ENCODE peak calls at places on chromosomes 6 and 20, in six cellular contexts. One of them, this sample, is unnamed.

GRCh38 chr20:6636209-6637159 is 131.0 kb upstream of the BMP2 start:
- DNase-seq in ovary: no peak
- DNase-seq in astrocyte of the cerebellum: peak; percentile 59
- DNase-seq in GM12865: peak; percentile 16
- DNase-seq in Panc1: no peak
- DNase-seq in cardiac fibroblast: peak; percentile 77
- DNase-seq in this sample: peak; percentile 37

GRCh38 chr20:50368813-50369224 is 141.4 kb upstream of the PTPN1 start:
- DNase-seq in cardiac fibroblast: peak; percentile 65
- DNase-seq in Panc1: no peak
- DNase-seq in astrocyte of the cerebellum: no peak
- DNase-seq in GM12865: no peak
- DNase-seq in ovary: no peak
- DNase-seq in this sample: no peak

GRCh38 chr20:51750037-51750769 is 18.0 kb downstream of the ATP9A start:
- DNase-seq in astrocyte of the cerebellum: peak; percentile 53
- DNase-seq in ovary: peak; percentile 40
- DNase-seq in cardiac fibroblast: peak; percentile 95
- DNase-seq in Panc1: peak; percentile 98
- DNase-seq in GM12865: peak; percentile 16
- DNase-seq in this sample: peak; percentile 72

GRCh38 chr6:41451515-41452163 is 94.5 kb upstream of the FOXP4 start:
- DNase-seq in cardiac fibroblast: peak; percentile 38
- DNase-seq in Panc1: no peak
- DNase-seq in GM12865: no peak
- DNase-seq in astrocyte of the cerebellum: no peak
- DNase-seq in ovary: peak; percentile 45
- DNase-seq in this sample: no peak

GRCh38 chr6:32941412-32941784 is 570 bp upstream of the HLA-DMB start:
- DNase-seq in ovary: no peak
- DNase-seq in cardiac fibroblast: no peak
- DNase-seq in Panc1: no peak
- DNase-seq in astrocyte of the cerebellum: no peak
- DNase-seq in GM12865: peak; percentile 93
- DNase-seq in this sample: no peak

GRCh38 chr20:34495307-34495706 is 20.9 kb upstream of the DYNLRB1 start:
- DNase-seq in ovary: no peak
- DNase-seq in cardiac fibroblast: no peak
- DNase-seq in GM12865: no peak
- DNase-seq in Panc1: no peak
- DNase-seq in astrocyte of the cerebellum: no peak
- DNase-seq in this sample: no peak

GRCh38 chr6:168834814-168835213 is 393.8 kb downstream of the SMOC2 start:
- DNase-seq in GM12865: no peak
- DNase-seq in cardiac fibroblast: no peak
- DNase-seq in Panc1: no peak
- DNase-seq in astrocyte of the cerebellum: no peak
- DNase-seq in ovary: no peak
- DNase-seq in this sample: no peak

GRCh38 chr6:107129370-107129925 is 14.1 kb upstream of the BEND3 start:
- DNase-seq in Panc1: no peak
- DNase-seq in GM12865: peak; percentile 45
- DNase-seq in ovary: no peak
- DNase-seq in astrocyte of the cerebellum: no peak
- DNase-seq in cardiac fibroblast: peak; percentile 41
- DNase-seq in this sample: no peak

GRCh38 chr6:170160628-170161611 is 130.0 kb downstream of the DLL1 start:
- DNase-seq in ovary: no peak
- DNase-seq in Panc1: no peak
- DNase-seq in GM12865: no peak
- DNase-seq in cardiac fibroblast: no peak
- DNase-seq in astrocyte of the cerebellum: no peak
- DNase-seq in this sample: no peak

GRCh38 chr6:136502791-136503190 is 47.4 kb downstream of the MAP7 start:
- DNase-seq in Panc1: no peak
- DNase-seq in ovary: no peak
- DNase-seq in astrocyte of the cerebellum: no peak
- DNase-seq in cardiac fibroblast: no peak
- DNase-seq in GM12865: no peak
- DNase-seq in this sample: no peak

GRCh38 chr6:118706702-118707101 is 55.3 kb upstream of the CEP85L start:
- DNase-seq in astrocyte of the cerebellum: no peak
- DNase-seq in cardiac fibroblast: no peak
- DNase-seq in GM12865: no peak
- DNase-seq in ovary: no peak
- DNase-seq in Panc1: no peak
- DNase-seq in this sample: no peak

GRCh38 chr20:57947421-57948176 is 237.8 kb upstream of the PMEPA1 start:
- DNase-seq in GM12865: no peak
- DNase-seq in cardiac fibroblast: no peak
- DNase-seq in ovary: no peak
- DNase-seq in Panc1: no peak
- DNase-seq in astrocyte of the cerebellum: peak; percentile 74
- DNase-seq in this sample: peak; percentile 90

GRCh38 chr6:53752856-53753255 is 41.9 kb upstream of the LRRC1 start:
- DNase-seq in cardiac fibroblast: peak; percentile 71
- DNase-seq in Panc1: no peak
- DNase-seq in ovary: no peak
- DNase-seq in GM12865: no peak
- DNase-seq in astrocyte of the cerebellum: peak; percentile 31
- DNase-seq in this sample: no peak

GRCh38 chr6:14797875-14798593 is 447.8 kb upstream of the JARID2 start:
- DNase-seq in ovary: no peak
- DNase-seq in Panc1: no peak
- DNase-seq in cardiac fibroblast: no peak
- DNase-seq in GM12865: no peak
- DNase-seq in astrocyte of the cerebellum: no peak
- DNase-seq in this sample: no peak

GRCh38 chr6:88730602-88731001 is 232.8 kb downstream of the RNGTT start:
- DNase-seq in ovary: no peak
- DNase-seq in astrocyte of the cerebellum: peak; percentile 55
- DNase-seq in cardiac fibroblast: peak; percentile 27
- DNase-seq in Panc1: no peak
- DNase-seq in GM12865: no peak
- DNase-seq in this sample: no peak

GRCh38 chr6:134287863-134288537 is 29.9 kb downstream of the SGK1 start:
- DNase-seq in cardiac fibroblast: peak; percentile 43
- DNase-seq in GM12865: peak; percentile 37
- DNase-seq in Panc1: no peak
- DNase-seq in ovary: no peak
- DNase-seq in astrocyte of the cerebellum: no peak
- DNase-seq in this sample: no peak

GRCh38 chr20:12638633-12639360 is 370.0 kb upstream of the SPTLC3 start:
- DNase-seq in ovary: no peak
- DNase-seq in cardiac fibroblast: no peak
- DNase-seq in astrocyte of the cerebellum: no peak
- DNase-seq in Panc1: no peak
- DNase-seq in GM12865: no peak
- DNase-seq in this sample: no peak

GRCh38 chr6:111256646-111257045 is 169.3 kb downstream of the SLC16A10 start:
- DNase-seq in astrocyte of the cerebellum: no peak
- DNase-seq in Panc1: no peak
- DNase-seq in cardiac fibroblast: peak; percentile 22
- DNase-seq in ovary: no peak
- DNase-seq in GM12865: no peak
- DNase-seq in this sample: no peak

GRCh38 chr6:73695619-73696421 is at the start of gene CD109:
- DNase-seq in astrocyte of the cerebellum: peak; percentile 38
- DNase-seq in cardiac fibroblast: peak; percentile 83
- DNase-seq in ovary: peak; percentile 43
- DNase-seq in Panc1: peak; percentile 84
- DNase-seq in GM12865: peak; percentile 53
- DNase-seq in this sample: peak; percentile 48

GRCh38 chr6:79421001-79421411 is 116.2 kb downstream of the LCA5 start:
- DNase-seq in astrocyte of the cerebellum: no peak
- DNase-seq in ovary: no peak
- DNase-seq in cardiac fibroblast: peak; percentile 63
- DNase-seq in GM12865: no peak
- DNase-seq in Panc1: no peak
- DNase-seq in this sample: no peak

GRCh38 chr6:121886223-121886830 is 450.9 kb downstream of the GJA1 start:
- DNase-seq in astrocyte of the cerebellum: no peak
- DNase-seq in ovary: no peak
- DNase-seq in cardiac fibroblast: peak; percentile 53
- DNase-seq in Panc1: no peak
- DNase-seq in GM12865: no peak
- DNase-seq in this sample: no peak

GRCh38 chr20:62368629-62369507 is 1.8 kb upstream of the LAMA5 start:
- DNase-seq in astrocyte of the cerebellum: no peak
- DNase-seq in GM12865: no peak
- DNase-seq in Panc1: no peak
- DNase-seq in ovary: no peak
- DNase-seq in cardiac fibroblast: peak; percentile 66
- DNase-seq in this sample: no peak

GRCh38 chr6:57013501-57013900 is 33.0 kb upstream of the KIAA1586 start:
- DNase-seq in astrocyte of the cerebellum: peak; percentile 67
- DNase-seq in Panc1: no peak
- DNase-seq in cardiac fibroblast: peak; percentile 74
- DNase-seq in ovary: no peak
- DNase-seq in GM12865: no peak
- DNase-seq in this sample: peak; percentile 50

GRCh38 chr20:51837876-51838420 is 35.6 kb upstream of the SALL4 start:
- DNase-seq in Panc1: no peak
- DNase-seq in astrocyte of the cerebellum: no peak
- DNase-seq in ovary: no peak
- DNase-seq in cardiac fibroblast: no peak
- DNase-seq in GM12865: no peak
- DNase-seq in this sample: no peak

GRCh38 chr6:1311400-1312192 is at the start of gene FOXQ1:
- DNase-seq in Panc1: no peak
- DNase-seq in ovary: no peak
- DNase-seq in GM12865: no peak
- DNase-seq in cardiac fibroblast: no peak
- DNase-seq in astrocyte of the cerebellum: no peak
- DNase-seq in this sample: no peak

GRCh38 chr20:63746766-63747315 is 7.3 kb downstream of the SLC2A4RG start:
- DNase-seq in ovary: no peak
- DNase-seq in GM12865: no peak
- DNase-seq in astrocyte of the cerebellum: no peak
- DNase-seq in Panc1: no peak
- DNase-seq in cardiac fibroblast: no peak
- DNase-seq in this sample: no peak

GRCh38 chr6:83183082-83183828 is 9.8 kb downstream of the PGM3 start:
- DNase-seq in cardiac fibroblast: peak; percentile 95
- DNase-seq in GM12865: no peak
- DNase-seq in Panc1: no peak
- DNase-seq in astrocyte of the cerebellum: no peak
- DNase-seq in ovary: no peak
- DNase-seq in this sample: peak; percentile 39

GRCh38 chr6:154227862-154228520 is 128.6 kb downstream of the IPCEF1 start:
- DNase-seq in Panc1: no peak
- DNase-seq in GM12865: no peak
- DNase-seq in astrocyte of the cerebellum: no peak
- DNase-seq in cardiac fibroblast: no peak
- DNase-seq in ovary: no peak
- DNase-seq in this sample: no peak

GRCh38 chr6:154223296-154223695 is 133.3 kb downstream of the IPCEF1 start:
- DNase-seq in ovary: no peak
- DNase-seq in cardiac fibroblast: no peak
- DNase-seq in Panc1: no peak
- DNase-seq in GM12865: no peak
- DNase-seq in astrocyte of the cerebellum: no peak
- DNase-seq in this sample: no peak

GRCh38 chr6:154228521-154228905 is 128.1 kb downstream of the IPCEF1 start:
- DNase-seq in GM12865: no peak
- DNase-seq in cardiac fibroblast: no peak
- DNase-seq in Panc1: no peak
- DNase-seq in ovary: no peak
- DNase-seq in astrocyte of the cerebellum: no peak
- DNase-seq in this sample: no peak

GRCh38 chr6:154229796-154230195 is 126.8 kb downstream of the IPCEF1 start:
- DNase-seq in cardiac fibroblast: no peak
- DNase-seq in Panc1: no peak
- DNase-seq in GM12865: peak; percentile 74
- DNase-seq in astrocyte of the cerebellum: no peak
- DNase-seq in ovary: no peak
- DNase-seq in this sample: no peak

GRCh38 chr6:154226461-154226860 is 130.1 kb downstream of the IPCEF1 start:
- DNase-seq in Panc1: no peak
- DNase-seq in GM12865: no peak
- DNase-seq in cardiac fibroblast: no peak
- DNase-seq in ovary: no peak
- DNase-seq in astrocyte of the cerebellum: no peak
- DNase-seq in this sample: no peak
- H3K4me3 ChIP-seq in Panc1: no peak overlapping the region
- H3K4me3 ChIP-seq in GM12865: no peak overlapping the region
- H3K4me3 ChIP-seq in cardiac fibroblast: no peak overlapping the region
- H3K4me3 ChIP-seq in ovary: no peak overlapping the region
- H3K4me3 ChIP-seq in astrocyte of the cerebellum: no peak overlapping the region
- H3K4me3 ChIP-seq in this sample: no peak overlapping the region

GRCh38 chr6:13147396-13148181 is 180.7 kb downstream of the TBC1D7 start:
- DNase-seq in astrocyte of the cerebellum: no peak
- DNase-seq in GM12865: no peak
- DNase-seq in cardiac fibroblast: no peak
- DNase-seq in Panc1: no peak
- DNase-seq in ovary: no peak
- DNase-seq in this sample: no peak
- TF ChIP-seq CTCF in astrocyte of the cerebellum: no peak
- TF ChIP-seq CTCF in GM12865: no peak
- TF ChIP-seq CTCF in cardiac fibroblast: no peak
- TF ChIP-seq CTCF in Panc1: no peak
- TF ChIP-seq CTCF in ovary: no peak
- TF ChIP-seq CTCF in this sample: no peak

GRCh38 chr6:7146079-7146828 is 38.5 kb downstream of the RREB1 start:
- DNase-seq in cardiac fibroblast: peak; percentile 52
- DNase-seq in GM12865: peak; percentile 74
- DNase-seq in Panc1: no peak
- DNase-seq in ovary: no peak
- DNase-seq in astrocyte of the cerebellum: no peak
- DNase-seq in this sample: no peak
- H3K4me3 ChIP-seq in cardiac fibroblast: no peak overlapping the region
- H3K4me3 ChIP-seq in GM12865: peak overlapping the region; percentile 45
- H3K4me3 ChIP-seq in Panc1: no peak overlapping the region
- H3K4me3 ChIP-seq in ovary: no peak overlapping the region
- H3K4me3 ChIP-seq in astrocyte of the cerebellum: no peak overlapping the region
- H3K4me3 ChIP-seq in this sample: no peak overlapping the region

GRCh38 chr20:61252601-61253263 is 671 bp downstream of the CDH4 start:
- DNase-seq in Panc1: no peak
- DNase-seq in cardiac fibroblast: peak; percentile 8
- DNase-seq in ovary: no peak
- DNase-seq in GM12865: no peak
- DNase-seq in astrocyte of the cerebellum: no peak
- DNase-seq in this sample: no peak

GRCh38 chr20:61254881-61255589 is 3.0 kb downstream of the CDH4 start:
- DNase-seq in astrocyte of the cerebellum: no peak
- DNase-seq in Panc1: no peak
- DNase-seq in ovary: no peak
- DNase-seq in cardiac fibroblast: no peak
- DNase-seq in GM12865: no peak
- DNase-seq in this sample: no peak

GRCh38 chr20:61251529-61252393 is at the start of gene CDH4:
- DNase-seq in cardiac fibroblast: no peak
- DNase-seq in Panc1: no peak
- DNase-seq in astrocyte of the cerebellum: no peak
- DNase-seq in ovary: no peak
- DNase-seq in GM12865: no peak
- DNase-seq in this sample: no peak

GRCh38 chr20:61253264-61253639 is 1.2 kb downstream of the CDH4 start:
- DNase-seq in GM12865: no peak
- DNase-seq in ovary: no peak
- DNase-seq in astrocyte of the cerebellum: no peak
- DNase-seq in Panc1: no peak
- DNase-seq in cardiac fibroblast: no peak
- DNase-seq in this sample: no peak

GRCh38 chr20:61253640-61254511 is 1.8 kb downstream of the CDH4 start:
- DNase-seq in astrocyte of the cerebellum: no peak
- DNase-seq in GM12865: no peak
- DNase-seq in ovary: no peak
- DNase-seq in cardiac fibroblast: no peak
- DNase-seq in Panc1: no peak
- DNase-seq in this sample: no peak
- TF ChIP-seq CTCF in astrocyte of the cerebellum: no peak
- TF ChIP-seq CTCF in GM12865: no peak
- TF ChIP-seq CTCF in ovary: no peak
- TF ChIP-seq CTCF in cardiac fibroblast: no peak
- TF ChIP-seq CTCF in Panc1: no peak
- TF ChIP-seq CTCF in this sample: no peak